ENCODE peak calls at places on chromosomes 16 and 17, in six cellular contexts. U is BE2C; I is T-helper 2 cell; Q is central memory CD4-positive, alpha-beta T cell; B is naive B cell; S is dorsolateral prefrontal cortex. R is an unnamed sample.

GRCh38 chr16:27204232-27204915 is 1.0 kb downstream of the KDM8 start:
- DNase-seq in U (no peak), I (peak), Q (no peak), B (no peak), S (peak), R (no peak)

GRCh38 chr16:4803479-4804243 is 1.2 kb upstream of the ROGDI start:
- DNase-seq in U (no peak), I (no peak), Q (no peak), B (no peak), S (no peak), R (no peak)

GRCh38 chr16:57818377-57819055 is 16.2 kb upstream of the KIFC3 start:
- DNase-seq in U (no peak), I (no peak), Q (no peak), B (no peak), S (no peak), R (no peak)

GRCh38 chr17:50682938-50683337 is 24.8 kb downstream of the ANKRD40 start:
- DNase-seq in U (peak), I (no peak), Q (no peak), B (no peak), S (no peak), R (no peak)

GRCh38 chr16:10386517-10387377 is 886 bp downstream of the ATF7IP2 start:
- DNase-seq in U (no peak), I (peak), Q (peak), B (no peak), S (no peak), R (no peak)

GRCh38 chr16:88005148-88005547 is 53.9 kb downstream of the BANP start:
- DNase-seq in U (no peak), I (no peak), Q (no peak), B (peak), S (no peak), R (no peak)

GRCh38 chr16:56603589-56603988 is 4.8 kb upstream of the MT2A start:
- DNase-seq in U (peak), I (peak), Q (no peak), B (no peak), S (no peak), R (no peak)

GRCh38 chr16:85316321-85316919 is 204.1 kb upstream of the CIBAR2 start:
- DNase-seq in U (peak), I (peak), Q (no peak), B (peak), S (peak), R (no peak)

GRCh38 chr16:81521141-81521626 is 76.6 kb downstream of the CMIP start:
- DNase-seq in U (no peak), I (peak), Q (peak), B (peak), S (peak), R (peak)

GRCh38 chr17:53227514-53227913 is 595.2 kb upstream of the KIF2B start:
- DNase-seq in U (no peak), I (no peak), Q (no peak), B (no peak), S (no peak), R (no peak)

GRCh38 chr16:2910441-2910840 is 1.3 kb upstream of the FLYWCH1 start:
- DNase-seq in U (no peak), I (no peak), Q (no peak), B (no peak), S (no peak), R (no peak)

R was measured in T-helper 17 cell.